ENCODE peak calls at places on chromosomes 1 and 21, in ten cellular contexts. Q is thyroid gland, M is amniotic stem cell, N is OCI-LY7, J is stromal cell of bone marrow, S is cerebellar cortex, B is IMR-90, Z is HFFc6, K is heart left ventricle, F is Daoy. W is an unnamed sample.

GRCh38 chr1:202124107-202124506 is 1.4 kb downstream of the GPR37L1 start:
- DNase-seq in B (no peak), F (no peak), Q (no peak), K (no peak), M (no peak), N (no peak), J (no peak), Z (no peak), S (peak; percentile 57), W (no peak)

GRCh38 chr1:229669333-229669732 is 43.3 kb downstream of the URB2 start:
- DNase-seq in Q (no peak), M (no peak), J (no peak), F (no peak), S (no peak), Z (no peak), K (no peak), N (no peak), B (no peak), W (no peak)

GRCh38 chr1:29122662-29122986 is 1.1 kb downstream of the TMEM200B start:
- DNase-seq in Z (peak; percentile 80), J (peak; percentile 84), F (peak; percentile 90), N (no peak), Q (no peak), B (peak; percentile 67), K (peak; percentile 70), M (peak; percentile 32), S (no peak), W (peak; percentile 86)

GRCh38 chr21:41802185-41802584 is 35.3 kb upstream of the RIPK4 start:
- DNase-seq in K (no peak), S (no peak), M (no peak), Z (no peak), N (no peak), Q (no peak), F (no peak), J (no peak), B (no peak), W (no peak)

GRCh38 chr1:210262897-210263272 is 30.3 kb downstream of the SERTAD4 start:
- DNase-seq in F (no peak), M (no peak), S (no peak), B (no peak), J (peak; percentile 84), Q (no peak), Z (peak; percentile 56), K (no peak), N (no peak), W (peak; percentile 86)

GRCh38 chr21:16013570-16013969 is 283.8 kb downstream of the USP25 start:
- DNase-seq in J (no peak), S (no peak), N (no peak), K (no peak), M (no peak), B (no peak), Q (no peak), F (no peak), Z (no peak), W (no peak)

GRCh38 chr1:78491311-78492071 is 717 bp downstream of the PTGFR start:
- DNase-seq in K (no peak), M (peak; percentile 69), S (no peak), Z (peak; percentile 79), F (peak; percentile 73), B (peak; percentile 61), N (no peak), Q (peak; percentile 21), J (peak; percentile 45), W (peak; percentile 80)

GRCh38 chr1:177210071-177210470 is 39.3 kb downstream of the BRINP2 start:
- DNase-seq in K (no peak), N (no peak), Z (no peak), J (no peak), F (no peak), M (no peak), B (no peak), Q (no peak), S (no peak), W (no peak)

GRCh38 chr1:240462277-240462676 is 149.7 kb downstream of the GREM2 start:
- DNase-seq in B (no peak), M (no peak), Z (no peak), J (no peak), F (no peak), K (no peak), Q (no peak), N (no peak), S (no peak), W (no peak)

GRCh38 chr1:169892176-169892818 is 1.4 kb downstream of the SCYL3 start:
- DNase-seq in J (no peak), Q (no peak), S (peak; percentile 14), F (no peak), K (no peak), N (no peak), B (no peak), M (no peak), Z (no peak), W (no peak)

GRCh38 chr1:111219466-111220286 is 7.8 kb upstream of the CHI3L2 start:
- DNase-seq in J (no peak), N (peak; percentile 92), M (no peak), B (no peak), Z (no peak), F (no peak), Q (no peak), K (no peak), S (no peak), W (no peak)

GRCh38 chr1:153777648-153778047 is 2.4 kb downstream of the SLC27A3 start:
- DNase-seq in B (peak; percentile 21), S (peak; percentile 38), N (no peak), M (no peak), F (no peak), Q (peak; percentile 89), J (no peak), Z (no peak), K (no peak), W (no peak)

GRCh38 chr1:115302390-115302961 is 35.6 kb downstream of the NGF start:
- DNase-seq in Q (no peak), B (peak; percentile 91), J (peak; percentile 66), M (peak; percentile 72), K (no peak), F (peak; percentile 77), N (no peak), Z (peak; percentile 89), S (no peak), W (peak; percentile 97)

GRCh38 chr1:201506573-201507567 is at the start of gene CSRP1:
- DNase-seq in B (peak; percentile 87), Z (peak; percentile 75), J (peak; percentile 68), Q (peak; percentile 93), F (peak; percentile 93), S (no peak), K (peak; percentile 92), M (no peak), N (peak; percentile 87), W (peak; percentile 85)

GRCh38 chr1:110566836-110567235 is 39.3 kb downstream of the KCNA2 start:
- DNase-seq in F (no peak), Q (no peak), J (no peak), K (no peak), S (no peak), B (no peak), M (no peak), Z (no peak), N (no peak), W (no peak)

GRCh38 chr1:238950786-238951185 is 435.6 kb upstream of the CHRM3 start:
- DNase-seq in J (peak; percentile 19), S (no peak), F (peak; percentile 21), Q (no peak), K (no peak), M (no peak), Z (no peak), N (no peak), B (no peak), W (no peak)

GRCh38 chr1:47317841-47318240 is 3.9 kb upstream of the STIL start:
- DNase-seq in B (peak; percentile 96), Z (peak; percentile 97), S (no peak), J (peak; percentile 82), K (no peak), N (no peak), M (peak; percentile 72), F (no peak), Q (no peak), W (peak; percentile 97)

GRCh38 chr1:167538657-167539056 is 14.9 kb downstream of the CREG1 start:
- DNase-seq in F (no peak), K (no peak), S (peak; percentile 75), B (no peak), N (no peak), Z (no peak), M (no peak), Q (no peak), J (no peak), W (no peak)

GRCh38 chr1:42423621-42424200 is 32.1 kb downstream of the ZMYND12 start:
- DNase-seq in F (no peak), J (no peak), M (no peak), K (no peak), Q (peak; percentile 58), S (no peak), B (no peak), Z (no peak), N (no peak), W (no peak)

W was measured in AG10803.